ENCODE peak calls at places on chromosomes 4 and X, in six cellular contexts. S is C1 segment of cervical spinal cord, K is GM20000, V is neural crest cell, I is T-helper 9 cell, W is left lung. N is an unnamed sample.

GRCh38 chrX:15350329-15350996 is 15.1 kb upstream of the PIGA start:
- DNase-seq in I (no peak), W (no peak), S (no peak), V (no peak), K (no peak), N (no peak)

GRCh38 chrX:110722135-110722534 is 73.5 kb downstream of the CHRDL1 start:
- DNase-seq in S (no peak), K (no peak), V (no peak), I (no peak), W (no peak), N (no peak)

GRCh38 chr4:159016527-159017137 is 86.2 kb upstream of the RAPGEF2 start:
- DNase-seq in I (no peak), S (no peak), K (peak; percentile 57), W (no peak), V (peak; percentile 1), N (no peak)

GRCh38 chr4:90174622-90175023 is 47.4 kb downstream of the CCSER1 start:
- DNase-seq in K (no peak), W (no peak), I (no peak), S (no peak), V (no peak), N (no peak)

GRCh38 chr4:47566566-47566965 is 81.5 kb downstream of the ATP10D start:
- DNase-seq in I (no peak), S (no peak), K (no peak), V (no peak), W (no peak), N (no peak)

GRCh38 chrX:17328837-17329236 is 46.2 kb upstream of the NHS start:
- DNase-seq in V (no peak), I (no peak), W (no peak), S (no peak), K (no peak), N (no peak)

GRCh38 chr4:117817316-117817715 is 217.0 kb upstream of the NDST3 start:
- DNase-seq in I (no peak), S (no peak), W (no peak), K (no peak), V (no peak), N (no peak)

GRCh38 chrX:136395271-136395670 is 92.5 kb upstream of the BRS3 start:
- DNase-seq in I (no peak), W (no peak), V (no peak), K (no peak), S (no peak), N (no peak)

GRCh38 chr4:36003051-36003450 is 241.3 kb downstream of the ARAP2 start:
- DNase-seq in V (no peak), S (no peak), W (no peak), K (no peak), I (no peak), N (no peak)

GRCh38 chrX:126770179-126770578 is 49.4 kb upstream of the PRR32 start:
- DNase-seq in S (peak; percentile 7), W (no peak), K (peak; percentile 4), I (no peak), V (peak; percentile 12), N (peak; percentile 17)

GRCh38 chr4:39950861-39951481 is 26.7 kb downstream of the PDS5A start:
- DNase-seq in I (no peak), W (no peak), K (no peak), V (no peak), S (no peak), N (no peak)

GRCh38 chrX:20653070-20653469 is 386.4 kb upstream of the RPS6KA3 start:
- DNase-seq in I (no peak), W (no peak), V (no peak), K (no peak), S (no peak), N (no peak)

GRCh38 chr4:179472164-179472563 is 2029.9 kb upstream of the AGA start:
- DNase-seq in W (no peak), V (no peak), S (no peak), I (no peak), K (no peak), N (no peak)

GRCh38 chr4:164606478-164606877 is 147.5 kb upstream of the SMIM31 start:
- DNase-seq in W (no peak), K (peak; percentile 8), I (no peak), V (no peak), S (no peak), N (no peak)

GRCh38 chr4:7902101-7902553 is 37.5 kb downstream of the AFAP1 start:
- DNase-seq in K (no peak), W (no peak), S (no peak), I (no peak), V (no peak), N (no peak)

GRCh38 chr4:165345663-165346417 is 18.4 kb downstream of the MSMO1 start:
- DNase-seq in V (no peak), K (no peak), I (no peak), S (no peak), W (no peak), N (no peak)

GRCh38 chrX:15911729-15912550 is 57.3 kb upstream of the AP1S2 start:
- DNase-seq in K (peak; percentile 10), I (no peak), S (no peak), W (no peak), V (no peak), N (no peak)

GRCh38 chr4:1939664-1940509 is 68.7 kb downstream of the NSD2 start:
- DNase-seq in K (no peak), S (no peak), W (no peak), V (no peak), I (no peak), N (no peak)

GRCh38 chr4:24559889-24560288 is 24.5 kb downstream of the DHX15 start:
- DNase-seq in V (no peak), S (no peak), W (no peak), K (no peak), I (no peak), N (no peak)

GRCh38 chr4:152310223-152310622 is 225.7 kb downstream of the FBXW7 start:
- DNase-seq in V (no peak), W (no peak), K (no peak), S (no peak), I (no peak), N (no peak)